ENCODE peak calls at places on chromosome 4, in seven cellular contexts. F is transverse colon; Y is fibroblast of lung; X is CD8-positive, alpha-beta T cell; A is AG10803; S is tibial artery; P is IMR-90. V is an unnamed sample.
A peak's percentile ranks its signal among the peaks of the same experiment; 100 is the strongest.

GRCh38 chr4:1534076-1534872 is 128.0 kb upstream of the NKX1-1 start:
- DNase-seq in P (no peak), A (no peak), Y (no peak), F (no peak), X (no peak), S (no peak), V (no peak)

GRCh38 chr4:57233391-57233790 is 123.2 kb upstream of the IGFBP7 start:
- DNase-seq in P (peak; percentile 28), Y (peak; percentile 61), F (no peak), S (no peak), A (peak; percentile 6), X (no peak), V (peak; percentile 48)

GRCh38 chr4:5249727-5250126 is 198.4 kb downstream of the STK32B start:
- DNase-seq in Y (no peak), S (no peak), P (no peak), X (no peak), F (no peak), A (no peak), V (no peak)

GRCh38 chr4:86523333-86523732 is 70.8 kb upstream of the PTPN13 start:
- DNase-seq in A (no peak), S (no peak), Y (no peak), X (no peak), P (no peak), F (no peak), V (no peak)

GRCh38 chr4:107733431-107733925 is 13.4 kb upstream of the PAPSS1 start:
- DNase-seq in F (no peak), S (no peak), A (no peak), Y (no peak), P (no peak), X (no peak), V (no peak)

GRCh38 chr4:184825394-184826314 is at the start of gene ACSL1:
- DNase-seq in P (peak; percentile 53), S (peak; percentile 85), F (peak; percentile 76), Y (peak; percentile 63), X (peak; percentile 48), A (peak; percentile 62), V (peak; percentile 71)

GRCh38 chr4:74109116-74109791 is 10.3 kb upstream of the CXCL2 start:
- DNase-seq in F (peak; percentile 27), S (peak; percentile 55), X (no peak), A (peak; percentile 98), Y (peak; percentile 97), P (peak; percentile 97), V (peak; percentile 98)

GRCh38 chr4:28378109-28378830 is 1517.6 kb downstream of the STIM2 start:
- DNase-seq in P (no peak), Y (no peak), X (no peak), A (peak; percentile 44), F (no peak), S (no peak), V (peak; percentile 12)

GRCh38 chr4:182560358-182560757 is 317.2 kb downstream of the TENM3 start:
- DNase-seq in P (peak; percentile 76), F (no peak), A (peak; percentile 37), Y (peak; percentile 77), S (no peak), X (no peak), V (peak; percentile 64)

GRCh38 chr4:119227690-119228089 is 15.2 kb downstream of the USP53 start:
- DNase-seq in P (peak; percentile 79), Y (peak; percentile 60), S (no peak), F (no peak), A (peak; percentile 18), X (no peak), V (peak; percentile 60)

GRCh38 chr4:85744950-85745349 is 270.0 kb downstream of the ARHGAP24 start:
- DNase-seq in Y (peak; percentile 77), X (no peak), S (no peak), F (no peak), P (no peak), A (no peak), V (no peak)

GRCh38 chr4:7412586-7412975 is 22.1 kb downstream of the PSAPL1 start:
- DNase-seq in Y (no peak), S (peak; percentile 1), P (no peak), A (no peak), X (no peak), F (no peak), V (no peak)

GRCh38 chr4:41204400-41204978 is 9.9 kb downstream of the APBB2 start:
- DNase-seq in P (peak; percentile 83), X (no peak), F (no peak), Y (peak; percentile 88), S (no peak), A (peak; percentile 74), V (peak; percentile 86)

GRCh38 chr4:86940176-86940575 is 5.4 kb downstream of the AFF1 start:
- DNase-seq in X (no peak), F (no peak), S (no peak), A (peak; percentile 37), P (peak; percentile 60), Y (peak; percentile 28), V (no peak)

GRCh38 chr4:144183165-144183564 is 42.6 kb upstream of the GYPA start:
- DNase-seq in A (no peak), X (no peak), P (no peak), Y (no peak), S (no peak), F (no peak), V (no peak)

GRCh38 chr4:140641789-140642439 is 73.2 kb upstream of the UCP1 start:
- DNase-seq in F (no peak), A (no peak), P (no peak), Y (no peak), S (no peak), X (no peak), V (peak; percentile 44)
- TF ChIP-seq CTCF in F (no peak), A (no peak), P (no peak), Y (peak; percentile 8), S (no peak), X (no peak), V (peak; percentile 28)

GRCh38 chr4:16224669-16225068 is 1.6 kb downstream of the TAPT1 start:
- DNase-seq in F (no peak), Y (no peak), X (no peak), P (no peak), S (no peak), A (no peak), V (no peak)

GRCh38 chr4:16225681-16225995 is 633 bp downstream of the TAPT1 start:
- DNase-seq in P (no peak), X (no peak), S (no peak), A (no peak), F (no peak), Y (peak; percentile 7), V (peak; percentile 14)

GRCh38 chr4:16222957-16223527 is 3.2 kb downstream of the TAPT1 start:
- DNase-seq in F (no peak), P (peak; percentile 16), S (no peak), A (peak; percentile 25), Y (no peak), X (no peak), V (peak; percentile 6)

GRCh38 chr4:16225139-16225538 is 1.1 kb downstream of the TAPT1 start:
- DNase-seq in Y (peak; percentile 55), F (no peak), A (peak; percentile 57), P (peak; percentile 41), S (no peak), X (no peak), V (peak; percentile 58)

DNA sequence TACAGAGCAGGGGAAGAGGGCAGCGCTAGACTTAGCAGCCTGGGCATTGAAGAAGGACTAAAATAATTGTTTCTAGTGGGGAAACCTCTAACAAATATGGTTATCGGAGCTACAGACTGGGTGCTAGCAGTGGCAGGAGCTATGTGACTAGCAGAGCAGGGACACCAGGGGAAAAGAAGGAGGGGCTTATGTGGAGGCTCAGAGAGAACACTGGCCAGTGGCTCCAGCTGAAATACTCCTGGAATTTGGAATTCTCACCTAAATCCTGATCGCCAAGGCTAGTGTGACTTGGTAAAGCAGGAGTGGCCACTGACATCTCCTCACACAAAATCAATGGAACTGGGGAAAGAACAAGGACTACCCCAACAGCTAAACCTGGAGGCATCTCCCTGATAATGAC is 2.0 kb downstream of the TAPT1 start:
- DNase-seq in S (no peak), F (no peak), Y (no peak), X (no peak), A (no peak), P (no peak), V (no peak)
- H3K4me3 ChIP-seq in S (peak overlapping the region; percentile 91), F (no peak overlapping the region), Y (no peak overlapping the region), X (peak overlapping the region; percentile 65), A (no peak overlapping the region), P (no peak overlapping the region), V (no peak overlapping the region)

DNA sequence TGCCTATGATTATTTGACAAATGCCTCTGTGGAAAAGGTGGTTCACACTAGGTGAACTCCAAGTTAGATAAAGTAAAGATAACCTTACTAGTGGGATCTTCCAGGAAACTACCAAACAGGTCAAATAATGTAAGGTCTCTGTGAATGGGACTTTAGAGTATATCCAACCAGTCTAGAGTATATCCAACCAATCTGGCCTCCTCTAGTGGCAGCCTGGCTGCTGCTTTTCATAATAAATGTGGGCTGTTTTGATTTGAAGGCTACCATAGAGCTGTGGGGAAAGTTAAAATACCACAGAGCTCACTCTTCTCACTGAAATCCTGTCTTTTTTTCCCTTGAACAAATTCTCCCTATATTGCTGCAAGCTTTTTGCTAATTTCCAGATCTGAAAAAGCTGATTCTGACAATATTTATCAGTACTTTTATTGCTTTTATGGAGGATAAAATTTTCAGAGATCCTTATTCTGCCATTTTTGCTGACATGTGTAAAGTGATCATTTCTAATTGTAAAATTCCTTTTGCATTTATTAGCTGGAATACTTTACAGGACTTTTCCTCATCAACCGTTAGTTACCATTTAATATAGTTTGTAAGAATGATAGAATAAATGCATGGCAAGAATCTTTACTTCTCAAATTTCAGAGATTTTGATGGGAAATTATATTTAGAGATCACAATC is 111.3 kb downstream of the TET2 start:
- DNase-seq in P (no peak), A (no peak), S (no peak), X (no peak), Y (no peak), F (no peak), V (peak; percentile 10)
- TF ChIP-seq CTCF in P (peak; percentile 3), A (no peak), S (no peak), X (no peak), Y (no peak), F (no peak), V (peak; percentile 39)

GRCh38 chr4:160373911-160374310 is 1271.0 kb downstream of the RAPGEF2 start:
- DNase-seq in X (no peak), F (no peak), S (no peak), Y (no peak), P (no peak), A (no peak), V (no peak)

GRCh38 chr4:160375746-160376452 is 1273.0 kb downstream of the RAPGEF2 start:
- DNase-seq in A (no peak), Y (no peak), X (no peak), F (no peak), S (no peak), P (no peak), V (peak; percentile 32)

GRCh38 chr4:160370046-160370445 is 1267.2 kb downstream of the RAPGEF2 start:
- DNase-seq in S (no peak), P (no peak), A (no peak), Y (peak; percentile 4), X (no peak), F (no peak), V (peak; percentile 4)

GRCh38 chr4:160372390-160372789 is 1269.5 kb downstream of the RAPGEF2 start:
- DNase-seq in X (no peak), P (no peak), Y (no peak), S (no peak), F (no peak), A (no peak), V (no peak)

DNA sequence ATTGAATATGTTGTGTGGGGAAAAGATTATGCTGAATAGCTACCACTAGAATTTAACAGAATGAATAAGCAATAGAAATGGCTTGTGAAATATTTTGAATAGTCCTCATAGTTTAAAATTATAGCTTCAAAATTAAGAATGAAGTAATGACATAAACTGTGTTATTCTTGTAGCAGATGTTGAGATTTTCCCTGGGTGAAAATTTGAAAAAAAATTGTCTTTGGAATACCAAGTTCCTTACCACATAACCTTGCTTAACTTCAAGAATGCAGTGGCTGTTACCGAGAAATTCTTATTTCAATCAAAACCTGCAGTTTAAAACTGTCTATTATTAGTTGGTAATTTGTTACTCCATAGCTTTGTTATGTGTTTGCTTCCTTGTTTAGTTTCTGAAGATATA is 1268.6 kb downstream of the RAPGEF2 start:
- DNase-seq in F (no peak), Y (peak; percentile 1), X (no peak), S (no peak), P (no peak), A (no peak), V (peak; percentile 8)
- H3K4me3 ChIP-seq in F (no peak overlapping the region), Y (no peak overlapping the region), X (no peak overlapping the region), S (no peak overlapping the region), P (no peak overlapping the region), A (no peak overlapping the region), V (no peak overlapping the region)

V was measured in choroid plexus epithelial cell.